ENCODE peak calls at places on chromosomes 13 and 19, in eight cellular contexts. One of them, this sample, is unnamed.

GRCh38 chr19:46427518-46427917 is 1.2 kb downstream of the PNMA8C start:
- DNase-seq in germinal center: no peak
- DNase-seq in T47D: no peak
- DNase-seq in stimulated activated CD4-positive, alpha-beta T cell treated with anti-CD3 and anti-CD28 coated beads, Interleukin-2, amount 100 ng/mL, for 48 hours: no peak
- DNase-seq in NCI-H187 treated with DMSO at 0.1 percent for 48 hours: no peak
- DNase-seq in NCI-H1092: no peak
- DNase-seq in WTC11: no peak
- DNase-seq in amniotic stem cell: no peak
- DNase-seq in this sample: no peak

GRCh38 chr13:114011226-114011625 is 37.4 kb upstream of the C13orf46 start:
- DNase-seq in germinal center: no peak
- DNase-seq in T47D: no peak
- DNase-seq in stimulated activated CD4-positive, alpha-beta T cell treated with anti-CD3 and anti-CD28 coated beads, Interleukin-2, amount 100 ng/mL, for 48 hours: no peak
- DNase-seq in NCI-H187 treated with DMSO at 0.1 percent for 48 hours: no peak
- DNase-seq in NCI-H1092: no peak
- DNase-seq in WTC11: peak
- DNase-seq in amniotic stem cell: no peak
- DNase-seq in this sample: no peak

GRCh38 chr13:24218320-24218719 is 57.8 kb downstream of the SPATA13 start:
- DNase-seq in germinal center: no peak
- DNase-seq in T47D: no peak
- DNase-seq in stimulated activated CD4-positive, alpha-beta T cell treated with anti-CD3 and anti-CD28 coated beads, Interleukin-2, amount 100 ng/mL, for 48 hours: no peak
- DNase-seq in NCI-H187 treated with DMSO at 0.1 percent for 48 hours: no peak
- DNase-seq in NCI-H1092: no peak
- DNase-seq in WTC11: no peak
- DNase-seq in amniotic stem cell: no peak
- DNase-seq in this sample: no peak

GRCh38 chr19:17929056-17929455 is 3.8 kb upstream of the CCDC124 start:
- DNase-seq in germinal center: no peak
- DNase-seq in T47D: no peak
- DNase-seq in stimulated activated CD4-positive, alpha-beta T cell treated with anti-CD3 and anti-CD28 coated beads, Interleukin-2, amount 100 ng/mL, for 48 hours: no peak
- DNase-seq in NCI-H187 treated with DMSO at 0.1 percent for 48 hours: no peak
- DNase-seq in NCI-H1092: no peak
- DNase-seq in WTC11: no peak
- DNase-seq in amniotic stem cell: no peak
- DNase-seq in this sample: no peak

GRCh38 chr13:40096357-40096911 is 441.0 kb downstream of the COG6 start:
- DNase-seq in germinal center: peak
- DNase-seq in T47D: no peak
- DNase-seq in stimulated activated CD4-positive, alpha-beta T cell treated with anti-CD3 and anti-CD28 coated beads, Interleukin-2, amount 100 ng/mL, for 48 hours: peak
- DNase-seq in NCI-H187 treated with DMSO at 0.1 percent for 48 hours: no peak
- DNase-seq in NCI-H1092: no peak
- DNase-seq in WTC11: no peak
- DNase-seq in amniotic stem cell: no peak
- DNase-seq in this sample: no peak

GRCh38 chr13:20652946-20653345 is 50.6 kb upstream of the IL17D start:
- DNase-seq in germinal center: no peak
- DNase-seq in T47D: no peak
- DNase-seq in stimulated activated CD4-positive, alpha-beta T cell treated with anti-CD3 and anti-CD28 coated beads, Interleukin-2, amount 100 ng/mL, for 48 hours: no peak
- DNase-seq in NCI-H187 treated with DMSO at 0.1 percent for 48 hours: no peak
- DNase-seq in NCI-H1092: no peak
- DNase-seq in WTC11: no peak
- DNase-seq in amniotic stem cell: no peak
- DNase-seq in this sample: no peak

GRCh38 chr13:24685314-24685713 is 5.1 kb downstream of the ATP12A start:
- DNase-seq in germinal center: no peak
- DNase-seq in T47D: no peak
- DNase-seq in stimulated activated CD4-positive, alpha-beta T cell treated with anti-CD3 and anti-CD28 coated beads, Interleukin-2, amount 100 ng/mL, for 48 hours: no peak
- DNase-seq in NCI-H187 treated with DMSO at 0.1 percent for 48 hours: no peak
- DNase-seq in NCI-H1092: no peak
- DNase-seq in WTC11: no peak
- DNase-seq in amniotic stem cell: no peak
- DNase-seq in this sample: no peak

GRCh38 chr13:106570354-106570822 is 2.5 kb upstream of the ARGLU1 start:
- DNase-seq in germinal center: peak
- DNase-seq in T47D: peak
- DNase-seq in stimulated activated CD4-positive, alpha-beta T cell treated with anti-CD3 and anti-CD28 coated beads, Interleukin-2, amount 100 ng/mL, for 48 hours: peak
- DNase-seq in NCI-H187 treated with DMSO at 0.1 percent for 48 hours: no peak
- DNase-seq in NCI-H1092: no peak
- DNase-seq in WTC11: peak
- DNase-seq in amniotic stem cell: no peak
- DNase-seq in this sample: no peak

GRCh38 chr19:14059093-14059480 is 2.8 kb downstream of the PALM3 start:
- DNase-seq in germinal center: peak
- DNase-seq in T47D: no peak
- DNase-seq in stimulated activated CD4-positive, alpha-beta T cell treated with anti-CD3 and anti-CD28 coated beads, Interleukin-2, amount 100 ng/mL, for 48 hours: peak
- DNase-seq in NCI-H187 treated with DMSO at 0.1 percent for 48 hours: no peak
- DNase-seq in NCI-H1092: no peak
- DNase-seq in WTC11: peak
- DNase-seq in amniotic stem cell: no peak
- DNase-seq in this sample: no peak

GRCh38 chr19:16002380-16002779 is 53.6 kb downstream of the OR10H4 start:
- DNase-seq in germinal center: no peak
- DNase-seq in T47D: no peak
- DNase-seq in stimulated activated CD4-positive, alpha-beta T cell treated with anti-CD3 and anti-CD28 coated beads, Interleukin-2, amount 100 ng/mL, for 48 hours: no peak
- DNase-seq in NCI-H187 treated with DMSO at 0.1 percent for 48 hours: no peak
- DNase-seq in NCI-H1092: no peak
- DNase-seq in WTC11: no peak
- DNase-seq in amniotic stem cell: no peak
- DNase-seq in this sample: no peak

GRCh38 chr19:50415661-50416033 is 3.1 kb upstream of the SPIB start:
- DNase-seq in germinal center: peak
- DNase-seq in T47D: no peak
- DNase-seq in stimulated activated CD4-positive, alpha-beta T cell treated with anti-CD3 and anti-CD28 coated beads, Interleukin-2, amount 100 ng/mL, for 48 hours: no peak
- DNase-seq in NCI-H187 treated with DMSO at 0.1 percent for 48 hours: no peak
- DNase-seq in NCI-H1092: no peak
- DNase-seq in WTC11: no peak
- DNase-seq in amniotic stem cell: no peak
- DNase-seq in this sample: no peak